ENCODE peak calls at places on chromosome 19, in nine cellular contexts. T is transverse colon, U is fibroblast of mammary gland, K is skeletal muscle cell, D is upper lobe of right lung, R is IMR-90, W is dorsolateral prefrontal cortex, C is HFF-Myc, B is tibial artery. Y is an unnamed sample.

GRCh38 chr19:13859361-13859880 is 17.5 kb upstream of the NANOS3 start:
- DNase-seq in D (no peak), B (no peak), K (no peak), W (no peak), C (no peak), T (no peak), U (peak), R (peak), Y (no peak)

GRCh38 chr19:57171551-57172081 is 4.3 kb upstream of the DUXA start:
- DNase-seq in B (no peak), U (peak), R (peak), D (no peak), C (no peak), W (peak), K (no peak), T (peak), Y (no peak)

GRCh38 chr19:35756373-35757230 is at the start of gene HSPB6:
- DNase-seq in U (peak), B (peak), R (peak), T (peak), D (peak), W (no peak), C (no peak), K (no peak), Y (no peak)

GRCh38 chr19:55434356-55434755 is 8.7 kb downstream of the SHISA7 start:
- DNase-seq in D (no peak), W (no peak), K (no peak), U (no peak), R (no peak), T (no peak), B (no peak), C (no peak), Y (no peak)

GRCh38 chr19:6690160-6690885 is 20.4 kb upstream of the TNFSF14 start:
- DNase-seq in R (no peak), K (no peak), T (no peak), D (no peak), C (no peak), U (no peak), W (no peak), B (no peak), Y (no peak)

GRCh38 chr19:3576696-3577443 is 4.1 kb downstream of the HMG20B start:
- DNase-seq in R (peak), C (no peak), D (no peak), K (peak), U (peak), B (peak), W (peak), T (peak), Y (no peak)

GRCh38 chr19:14150041-14150769 is 13.8 kb upstream of the ASF1B start:
- DNase-seq in W (no peak), R (no peak), T (no peak), K (no peak), U (no peak), C (no peak), B (no peak), D (no peak), Y (no peak)

GRCh38 chr19:10871711-10872550 is 578 bp downstream of the CARM1 start:
- DNase-seq in U (no peak), T (peak), R (no peak), K (no peak), D (peak), C (no peak), B (peak), W (no peak), Y (peak)

GRCh38 chr19:15108145-15108844 is 1.1 kb downstream of the SYDE1 start:
- DNase-seq in D (no peak), B (no peak), W (no peak), C (no peak), R (no peak), U (no peak), K (no peak), T (no peak), Y (no peak)

GRCh38 chr19:45920458-45920857 is 5.9 kb upstream of the NANOS2 start:
- DNase-seq in W (no peak), K (no peak), D (no peak), R (no peak), U (no peak), T (no peak), B (no peak), C (no peak), Y (no peak)

GRCh38 chr19:51548213-51548651 is 16.8 kb upstream of the SIGLEC6 start:
- DNase-seq in T (no peak), B (no peak), W (no peak), D (no peak), R (no peak), U (no peak), C (no peak), K (no peak), Y (peak)

GRCh38 chr19:39405261-39405912 is 1.3 kb upstream of the ZFP36 start:
- DNase-seq in W (no peak), T (no peak), U (no peak), R (no peak), B (no peak), C (no peak), K (no peak), D (no peak), Y (no peak)

GRCh38 chr19:42185281-42185680 is 32.2 kb downstream of the DEDD2 start:
- DNase-seq in D (no peak), T (no peak), W (no peak), B (no peak), C (no peak), R (peak), U (peak), K (no peak), Y (no peak)

GRCh38 chr19:33290956-33291622 is 11.2 kb downstream of the CEBPA start:
- DNase-seq in T (peak), W (no peak), D (peak), K (no peak), U (peak), R (no peak), B (no peak), C (no peak), Y (no peak)

GRCh38 chr19:47093841-47094240 is 19.7 kb downstream of the ZC3H4 start:
- DNase-seq in K (no peak), W (no peak), T (no peak), C (no peak), R (no peak), U (no peak), B (no peak), D (no peak), Y (no peak)

GRCh38 chr19:42466521-42467436 is 24.0 kb upstream of the CXCL17 start:
- DNase-seq in T (no peak), R (no peak), D (no peak), K (no peak), C (no peak), W (no peak), B (no peak), U (no peak), Y (no peak)

GRCh38 chr19:3818918-3819317 is 32.7 kb upstream of the MATK start:
- DNase-seq in R (no peak), U (no peak), D (no peak), W (no peak), B (no peak), T (no peak), C (no peak), K (no peak), Y (no peak)

GRCh38 chr19:29559743-29560142 is 33.9 kb downstream of the VSTM2B start:
- DNase-seq in U (no peak), R (no peak), W (peak), B (no peak), T (no peak), D (no peak), K (no peak), C (no peak), Y (peak)

GRCh38 chr19:45161715-45162463 is 1.1 kb upstream of the NKPD1 start:
- DNase-seq in T (no peak), K (no peak), W (no peak), D (no peak), R (peak), C (no peak), U (peak), B (no peak), Y (no peak)

GRCh38 chr19:32166238-32166637 is 179.2 kb upstream of the ZNF507 start:
- DNase-seq in R (no peak), U (no peak), W (no peak), K (no peak), D (no peak), B (no peak), T (no peak), C (no peak), Y (no peak)

GRCh38 chr19:45211751-45212381 is 33.3 kb downstream of the BLOC1S3 start:
- DNase-seq in W (no peak), D (peak), K (no peak), R (no peak), B (no peak), T (no peak), C (no peak), U (no peak), Y (peak)

GRCh38 chr19:44748426-44749254 is at the start of gene BCL3:
- DNase-seq in T (peak), B (peak), W (no peak), K (no peak), U (peak), D (peak), R (no peak), C (no peak), Y (peak)

GRCh38 chr19:12731337-12731736 is 3.1 kb downstream of the TRIR start:
- DNase-seq in D (no peak), T (no peak), R (no peak), U (no peak), W (no peak), K (no peak), B (no peak), C (no peak), Y (no peak)

GRCh38 chr19:1837625-1838105 is 10.6 kb downstream of the REXO1 start:
- DNase-seq in K (no peak), W (no peak), U (peak), R (no peak), B (no peak), T (peak), D (no peak), C (no peak), Y (no peak)

GRCh38 chr19:19259741-19260140 is 13.4 kb downstream of the TM6SF2 start:
- DNase-seq in C (peak), W (peak), B (no peak), D (no peak), T (no peak), R (peak), K (no peak), U (peak), Y (no peak)

GRCh38 chr19:35107541-35107939 is 8.1 kb upstream of the FXYD3 start:
- DNase-seq in D (no peak), C (no peak), R (no peak), U (peak), T (peak), B (no peak), W (peak), K (no peak), Y (no peak)

GRCh38 chr19:56810260-56810659 is 30.3 kb downstream of the PEG3 start:
- DNase-seq in B (no peak), U (no peak), W (no peak), K (no peak), T (no peak), R (no peak), D (no peak), C (no peak), Y (no peak)

GRCh38 chr19:10416380-10417257 is 3.7 kb upstream of the PDE4A start:
- DNase-seq in R (peak), K (peak), W (peak), C (no peak), B (peak), U (peak), D (peak), T (peak), Y (peak)

GRCh38 chr19:10339380-10339960 is at the start of gene ICAM3:
- DNase-seq in D (no peak), R (no peak), K (no peak), B (no peak), W (no peak), C (no peak), U (no peak), T (peak), Y (no peak)

GRCh38 chr19:31943305-31943704 is 402.1 kb upstream of the ZNF507 start:
- DNase-seq in U (no peak), D (no peak), W (no peak), B (no peak), K (no peak), R (no peak), T (no peak), C (no peak), Y (no peak)

GRCh38 chr19:3249408-3249807 is 24.9 kb downstream of the CELF5 start:
- DNase-seq in U (no peak), D (no peak), C (no peak), R (no peak), W (no peak), K (no peak), T (no peak), B (no peak), Y (no peak)

GRCh38 chr19:50428768-50429463 is 3.8 kb upstream of the MYBPC2 start:
- DNase-seq in K (no peak), W (no peak), D (no peak), U (no peak), T (no peak), C (no peak), R (no peak), B (no peak), Y (no peak)

GRCh38 chr19:32566246-32566830 is 14.7 kb upstream of the PDCD5 start:
- DNase-seq in K (peak), C (no peak), R (peak), T (no peak), W (no peak), D (no peak), U (peak), B (no peak), Y (peak)

GRCh38 chr19:45008554-45008953 is 7.3 kb downstream of the RELB start:
- DNase-seq in T (peak), K (no peak), C (no peak), B (no peak), R (no peak), D (no peak), W (no peak), U (no peak), Y (no peak)

GRCh38 chr19:57512845-57513244 is 13.1 kb downstream of the ZNF773 start:
- DNase-seq in W (no peak), U (peak), K (no peak), T (no peak), R (peak), D (no peak), C (no peak), B (no peak), Y (no peak)

GRCh38 chr19:23547816-23548430 is 139.1 kb downstream of the ZNF675 start:
- DNase-seq in B (no peak), W (no peak), R (no peak), T (no peak), C (no peak), K (no peak), U (no peak), D (no peak), Y (no peak)

GRCh38 chr19:42109896-42110295 is 22.4 kb downstream of the POU2F2 start:
- DNase-seq in W (no peak), R (no peak), C (no peak), U (no peak), B (no peak), T (no peak), D (no peak), K (no peak), Y (no peak)

GRCh38 chr19:17755977-17756670 is 4.8 kb downstream of the FCHO1 start:
- DNase-seq in D (no peak), B (no peak), K (no peak), U (peak), C (no peak), T (peak), W (peak), R (peak), Y (no peak)
- H3K4me3 ChIP-seq in D (no peak), B (no peak), K (no peak), U (no peak), C (no peak), T (no peak), W (no peak), R (no peak), Y (no peak)

GRCh38 chr19:49368711-49369358 is 5.2 kb downstream of the DKKL1 start:
- DNase-seq in T (no peak), R (no peak), B (no peak), U (no peak), W (no peak), C (no peak), D (no peak), K (no peak), Y (no peak)

GRCh38 chr19:49366110-49366509 is 2.4 kb downstream of the DKKL1 start:
- DNase-seq in D (no peak), K (no peak), W (no peak), B (no peak), U (no peak), T (no peak), R (no peak), C (no peak), Y (no peak)

GRCh38 chr19:49374665-49375434 is 11.2 kb downstream of the DKKL1 start:
- DNase-seq in K (no peak), B (no peak), D (no peak), T (no peak), W (no peak), C (no peak), U (no peak), R (no peak), Y (no peak)

GRCh38 chr19:49371184-49371583 is 7.5 kb downstream of the DKKL1 start:
- DNase-seq in D (no peak), B (no peak), U (no peak), T (no peak), K (no peak), R (no peak), C (no peak), W (no peak), Y (no peak)
- H3K4me3 ChIP-seq in D (no peak), B (no peak), U (no peak), T (no peak), K (no peak), R (no peak), C (no peak), W (no peak), Y (no peak)

GRCh38 chr19:5560156-5560555 is 7.6 kb downstream of the TINCR start:
- DNase-seq in T (no peak), B (no peak), C (no peak), W (no peak), K (no peak), U (no peak), R (no peak), D (no peak), Y (no peak)

GRCh38 chr19:5554828-5555227 is 12.9 kb downstream of the TINCR start:
- DNase-seq in U (no peak), B (no peak), W (no peak), T (no peak), D (no peak), C (no peak), R (no peak), K (no peak), Y (no peak)

GRCh38 chr19:5558101-5558621 is 9.6 kb downstream of the TINCR start:
- DNase-seq in T (no peak), R (no peak), K (no peak), D (no peak), C (no peak), B (no peak), W (no peak), U (no peak), Y (no peak)

GRCh38 chr19:5559804-5560133 is 8.0 kb downstream of the TINCR start:
- DNase-seq in B (no peak), D (no peak), T (no peak), K (no peak), W (no peak), C (no peak), U (no peak), R (no peak), Y (no peak)

GRCh38 chr19:5557691-5558090 is 10.1 kb downstream of the TINCR start:
- DNase-seq in D (no peak), U (no peak), R (no peak), T (no peak), C (no peak), W (no peak), K (no peak), B (no peak), Y (peak)
- H3K4me3 ChIP-seq in D (no peak), U (no peak), R (no peak), T (no peak), C (no peak), W (no peak), K (no peak), B (no peak), Y (no peak)

GRCh38 chr19:30598688-30599087 is 226.5 kb downstream of the ZNF536 start:
- DNase-seq in K (no peak), W (no peak), R (no peak), U (no peak), T (no peak), C (no peak), D (no peak), B (no peak), Y (no peak)
- H3K4me3 ChIP-seq in K (no peak), W (no peak), R (no peak), U (no peak), T (no peak), C (no peak), D (no peak), B (no peak), Y (no peak)

GRCh38 chr19:16891696-16892382 is 3.0 kb downstream of the F2RL3 start:
- DNase-seq in U (no peak), B (no peak), C (no peak), R (no peak), W (no peak), D (no peak), T (no peak), K (no peak), Y (no peak)
- H3K4me3 ChIP-seq in U (no peak), B (no peak), C (no peak), R (no peak), W (no peak), D (no peak), T (no peak), K (no peak), Y (no peak)